ENCODE peak calls at places on chromosomes 3 and 15, in seven cellular contexts. H is endothelial cell; L is cerebellar cortex; W is heart right ventricle; J is mesothelial cell of epicardium; O is CD8-positive, alpha-beta memory T cell; I is HEK293T. Q is an unnamed sample.

GRCh38 chr3:100252006-100252405 is 8.8 kb upstream of the TBC1D23 start:
- DNase-seq in J (no peak), W (no peak), O (no peak), L (no peak), I (no peak), H (no peak), Q (no peak)

GRCh38 chr15:66722757-66723540 is 20.9 kb downstream of the SMAD6 start:
- DNase-seq in H (no peak), W (no peak), O (no peak), I (no peak), L (no peak), J (no peak), Q (no peak)

GRCh38 chr15:22952826-22953579 is 27.2 kb downstream of the CYFIP1 start:
- DNase-seq in O (no peak), W (no peak), J (no peak), H (no peak), L (peak; percentile 14), I (no peak), Q (no peak)

GRCh38 chr15:78448441-78449219 is 10.6 kb downstream of the IREB2 start:
- DNase-seq in L (no peak), H (no peak), J (no peak), O (no peak), I (no peak), W (no peak), Q (no peak)

GRCh38 chr3:192928720-192929119 is 11.1 kb upstream of the MB21D2 start:
- DNase-seq in I (no peak), H (no peak), L (no peak), O (no peak), W (no peak), J (no peak), Q (no peak)

GRCh38 chr3:173618703-173619102 is 221.2 kb downstream of the NLGN1 start:
- DNase-seq in O (no peak), H (no peak), L (peak; percentile 81), W (peak; percentile 11), I (no peak), J (no peak), Q (no peak)

GRCh38 chr15:77118787-77119410 is 48.0 kb upstream of the TSPAN3 start:
- DNase-seq in H (no peak), W (no peak), J (no peak), O (peak; percentile 17), I (peak; percentile 65), L (peak; percentile 87), Q (no peak)

GRCh38 chr3:131549340-131549739 is 46.6 kb upstream of the MRPL3 start:
- DNase-seq in O (no peak), J (no peak), I (peak; percentile 8), W (no peak), H (peak; percentile 7), L (no peak), Q (no peak)

GRCh38 chr3:54185740-54186139 is 63.4 kb downstream of the CACNA2D3 start:
- DNase-seq in J (no peak), H (no peak), W (no peak), O (no peak), L (no peak), I (no peak), Q (no peak)

GRCh38 chr15:76752549-76752948 is 152.6 kb downstream of the SCAPER start:
- DNase-seq in W (no peak), O (no peak), I (no peak), H (no peak), J (no peak), L (no peak), Q (no peak)

Q was measured in 8988T.